ENCODE peak calls at places on chromosome 12, in ten cellular contexts. G, V, J, O, P, D, N, K, Z and R are unnamed samples.

GRCh38 chr12:96487214-96487613 is 2.2 kb upstream of the CFAP54 start:
- DNase-seq in G (no peak), V (peak), J (no peak), O (no peak), P (peak), D (no peak), N (no peak), K (no peak), Z (no peak), R (no peak)

GRCh38 chr12:2794736-2795289 is at the start of gene FKBP4:
- DNase-seq in G (peak), V (peak), J (peak), O (peak), P (peak), D (peak), N (peak), K (peak), Z (peak), R (peak)

GRCh38 chr12:62301080-62301798 is 41.0 kb downstream of the USP15 start:
- DNase-seq in G (no peak), V (no peak), J (no peak), O (no peak), P (no peak), D (no peak), N (no peak), K (no peak), Z (no peak), R (no peak)

GRCh38 chr12:44286821-44287220 is 450.9 kb downstream of the TMEM117 start:
- DNase-seq in G (no peak), V (no peak), J (no peak), O (no peak), P (no peak), D (no peak), N (no peak), K (no peak), Z (no peak), R (no peak)

GRCh38 chr12:57940052-57940914 is 1.1 kb upstream of the ATP23 start:
- DNase-seq in G (no peak), V (no peak), J (no peak), O (no peak), P (no peak), D (no peak), N (no peak), K (no peak), Z (no peak), R (no peak)

GRCh38 chr12:64568313-64568712 is 42.0 kb upstream of the RASSF3 start:
- DNase-seq in G (no peak), V (no peak), J (no peak), O (no peak), P (no peak), D (no peak), N (no peak), K (no peak), Z (no peak), R (no peak)

GRCh38 chr12:67096533-67097318 is 172.4 kb upstream of the CAND1 start:
- DNase-seq in G (no peak), V (no peak), J (no peak), O (no peak), P (no peak), D (no peak), N (no peak), K (no peak), Z (no peak), R (no peak)

GRCh38 chr12:98751580-98752115 is 106.6 kb downstream of the APAF1 start:
- DNase-seq in G (no peak), V (no peak), J (no peak), O (no peak), P (no peak), D (no peak), N (no peak), K (no peak), Z (no peak), R (no peak)

GRCh38 chr12:96258451-96258933 is 64.3 kb downstream of the ELK3 start:
- DNase-seq in G (no peak), V (peak), J (no peak), O (no peak), P (peak), D (peak), N (no peak), K (peak), Z (no peak), R (no peak)

GRCh38 chr12:54360717-54361456 is 3.4 kb downstream of the GPR84 start:
- DNase-seq in G (no peak), V (peak), J (peak), O (no peak), P (no peak), D (peak), N (peak), K (peak), Z (peak), R (no peak)

GRCh38 chr12:6987956-6988573 is 17.4 kb downstream of the EMG1 start:
- DNase-seq in G (no peak), V (no peak), J (no peak), O (no peak), P (no peak), D (no peak), N (no peak), K (no peak), Z (peak), R (no peak)

DNA sequence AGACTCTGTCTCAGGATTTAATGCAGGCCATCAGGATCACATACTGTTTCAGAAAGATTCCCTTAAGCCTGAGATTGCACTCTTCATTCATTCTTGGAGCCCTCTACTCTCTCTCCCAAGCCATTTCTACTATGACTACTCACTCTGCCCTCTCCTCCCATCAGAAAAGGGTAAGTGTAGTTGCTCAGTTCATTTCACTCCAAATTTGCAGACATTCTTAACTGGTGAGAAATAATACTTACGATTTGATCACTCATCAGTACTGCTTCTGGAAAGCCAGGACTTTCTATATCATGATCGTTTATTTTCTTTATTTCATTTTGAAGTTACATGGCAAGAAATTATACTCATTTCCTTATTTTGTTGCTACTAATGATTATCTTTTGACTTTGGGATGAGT is 3.9 kb upstream of the RERG start:
- DNase-seq in G (no peak), V (no peak), J (no peak), O (no peak), P (no peak), D (no peak), N (no peak), K (no peak), Z (no peak), R (no peak)
- TF ChIP-seq CTCF in G (no peak), V (no peak), J (no peak), O (no peak), P (no peak), D (no peak), N (no peak), K (no peak), Z (no peak), R (no peak)

DNA sequence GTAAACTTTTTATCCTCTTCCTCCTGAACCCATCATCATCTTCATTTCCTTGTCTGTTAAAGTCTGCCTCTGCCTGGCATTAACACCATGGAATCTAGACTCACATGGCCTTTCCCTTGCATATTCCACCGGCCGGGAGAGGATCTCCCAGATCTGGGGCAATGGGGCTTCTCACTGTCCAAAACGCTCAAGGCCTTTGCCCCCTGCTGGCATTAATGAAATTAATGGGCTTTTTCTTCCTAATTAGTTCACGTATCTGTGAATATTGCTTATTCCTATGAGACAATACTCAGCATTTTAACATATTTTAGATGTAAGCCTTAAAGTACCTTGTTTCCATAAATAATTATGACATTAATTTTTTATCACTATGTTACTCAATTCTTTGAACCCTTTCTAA is 42.9 kb upstream of the CAPRIN2 start:
- DNase-seq in G (no peak), V (no peak), J (no peak), O (no peak), P (no peak), D (no peak), N (no peak), K (no peak), Z (no peak), R (no peak)
- TF ChIP-seq CTCF in G (no peak), V (peak), J (no peak), O (no peak), P (no peak), D (no peak), N (peak), K (no peak), Z (no peak), R (no peak)

GRCh38 chr12:123861392-123861791 is 99.3 kb downstream of the DNAH10 start:
- DNase-seq in G (no peak), V (no peak), J (no peak), O (no peak), P (no peak), D (no peak), N (no peak), K (no peak), Z (no peak), R (peak)

GRCh38 chr12:123856681-123857080 is 94.6 kb downstream of the DNAH10 start:
- DNase-seq in G (no peak), V (no peak), J (no peak), O (no peak), P (no peak), D (no peak), N (no peak), K (no peak), Z (no peak), R (no peak)

GRCh38 chr12:123859035-123859434 is 96.9 kb downstream of the DNAH10 start:
- DNase-seq in G (no peak), V (no peak), J (no peak), O (no peak), P (no peak), D (no peak), N (no peak), K (peak), Z (no peak), R (no peak)

GRCh38 chr12:123858176-123858575 is 96.1 kb downstream of the DNAH10 start:
- DNase-seq in G (no peak), V (no peak), J (no peak), O (no peak), P (no peak), D (no peak), N (no peak), K (no peak), Z (no peak), R (no peak)

DNA sequence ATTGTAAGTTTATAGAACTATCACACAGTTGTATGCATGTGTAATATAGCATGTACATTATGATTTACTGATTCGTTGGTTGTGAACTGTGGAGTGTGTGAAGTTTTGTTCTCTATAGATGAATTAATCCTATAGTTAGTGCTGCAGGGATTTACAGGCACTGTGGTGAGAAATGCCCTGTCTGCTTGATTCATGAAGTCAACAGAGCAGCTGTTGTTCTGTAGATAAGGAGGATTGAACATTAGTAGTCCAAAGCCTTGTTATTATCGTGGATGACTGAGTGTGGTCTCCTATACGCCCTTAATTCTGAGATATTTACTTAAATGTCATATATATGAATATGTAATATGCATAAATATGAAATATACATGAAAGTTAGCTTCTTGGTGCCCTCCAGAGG is 98.3 kb downstream of the DNAH10 start:
- DNase-seq in G (no peak), V (no peak), J (no peak), O (no peak), P (no peak), D (no peak), N (no peak), K (no peak), Z (no peak), R (no peak)
- TF ChIP-seq CTCF in G (no peak), V (no peak), J (no peak), O (no peak), P (no peak), D (no peak), N (no peak), K (no peak), Z (no peak), R (no peak)

DNA sequence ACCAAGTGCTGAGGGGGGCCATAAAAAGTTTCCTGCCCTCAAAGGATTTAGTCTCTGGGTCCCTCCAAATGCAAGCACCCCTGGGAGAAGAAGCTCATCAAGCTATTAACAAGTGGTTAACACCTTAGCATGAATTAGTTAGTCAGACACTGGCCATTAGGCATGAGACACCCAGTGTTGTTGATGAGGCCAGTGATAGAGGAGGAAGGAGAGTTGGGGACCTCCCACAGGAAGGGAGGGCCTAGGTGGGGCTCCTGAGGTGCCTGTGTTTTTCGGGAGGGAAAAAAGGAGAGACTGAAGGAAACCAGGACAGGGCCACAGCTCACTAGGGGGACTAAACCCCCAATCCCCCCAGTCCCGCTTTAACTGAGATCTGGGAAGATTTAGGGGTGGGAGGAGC is 4.5 kb upstream of the KRT71 start:
- DNase-seq in G (no peak), V (no peak), J (no peak), O (no peak), P (no peak), D (no peak), N (no peak), K (no peak), Z (no peak), R (no peak)
- TF ChIP-seq CTCF in G (no peak), V (no peak), J (no peak), O (no peak), P (no peak), D (no peak), N (no peak), K (no peak), Z (no peak), R (no peak)